ENCODE peak calls at places on chromosome 20, in eight cellular contexts. One of them, this sample, is unnamed.

GRCh38 chr20:32597714-32598113 is 12.6 kb upstream of the NOL4L start:
- DNase-seq in CD4-positive, alpha-beta T cell: no peak
- DNase-seq in IMR-90: no peak
- DNase-seq in EL: no peak
- DNase-seq in brain microvascular endothelial cell: no peak
- DNase-seq in activated CD4-positive, alpha-beta T cell treated with anti-CD3 and anti-CD28 coated beads, Interleukin-2, amount 10 ng/mL, durations not matched to agents 7 days and 5 days: no peak
- DNase-seq in NAMALWA: no peak
- DNase-seq in HCEC 1CT: no peak
- DNase-seq in this sample: no peak

GRCh38 chr20:36543187-36544133 is 2.1 kb downstream of the MYL9 start:
- DNase-seq in HCEC 1CT: peak
- DNase-seq in NAMALWA: no peak
- DNase-seq in EL: peak
- DNase-seq in CD4-positive, alpha-beta T cell: no peak
- DNase-seq in IMR-90: peak
- DNase-seq in activated CD4-positive, alpha-beta T cell treated with anti-CD3 and anti-CD28 coated beads, Interleukin-2, amount 10 ng/mL, durations not matched to agents 7 days and 5 days: no peak
- DNase-seq in brain microvascular endothelial cell: peak
- DNase-seq in this sample: no peak

GRCh38 chr20:48467622-48468021 is 360.2 kb downstream of the PREX1 start:
- DNase-seq in EL: peak
- DNase-seq in HCEC 1CT: no peak
- DNase-seq in brain microvascular endothelial cell: no peak
- DNase-seq in NAMALWA: peak
- DNase-seq in IMR-90: no peak
- DNase-seq in CD4-positive, alpha-beta T cell: no peak
- DNase-seq in activated CD4-positive, alpha-beta T cell treated with anti-CD3 and anti-CD28 coated beads, Interleukin-2, amount 10 ng/mL, durations not matched to agents 7 days and 5 days: peak
- DNase-seq in this sample: peak

GRCh38 chr20:45934046-45934586 is 367 bp upstream of the PCIF1 start:
- DNase-seq in CD4-positive, alpha-beta T cell: no peak
- DNase-seq in HCEC 1CT: peak
- DNase-seq in IMR-90: peak
- DNase-seq in activated CD4-positive, alpha-beta T cell treated with anti-CD3 and anti-CD28 coated beads, Interleukin-2, amount 10 ng/mL, durations not matched to agents 7 days and 5 days: no peak
- DNase-seq in brain microvascular endothelial cell: no peak
- DNase-seq in EL: peak
- DNase-seq in NAMALWA: peak
- DNase-seq in this sample: no peak

GRCh38 chr20:35443003-35443402 is 5.0 kb upstream of the GDF5 start:
- DNase-seq in EL: peak
- DNase-seq in NAMALWA: no peak
- DNase-seq in activated CD4-positive, alpha-beta T cell treated with anti-CD3 and anti-CD28 coated beads, Interleukin-2, amount 10 ng/mL, durations not matched to agents 7 days and 5 days: no peak
- DNase-seq in brain microvascular endothelial cell: peak
- DNase-seq in IMR-90: peak
- DNase-seq in CD4-positive, alpha-beta T cell: no peak
- DNase-seq in HCEC 1CT: peak
- DNase-seq in this sample: no peak

GRCh38 chr20:57092112-57092899 is 174.1 kb downstream of the BMP7 start:
- DNase-seq in activated CD4-positive, alpha-beta T cell treated with anti-CD3 and anti-CD28 coated beads, Interleukin-2, amount 10 ng/mL, durations not matched to agents 7 days and 5 days: peak
- DNase-seq in brain microvascular endothelial cell: peak
- DNase-seq in IMR-90: peak
- DNase-seq in HCEC 1CT: no peak
- DNase-seq in EL: peak
- DNase-seq in NAMALWA: peak
- DNase-seq in CD4-positive, alpha-beta T cell: peak
- DNase-seq in this sample: peak

GRCh38 chr20:24359306-24359705 is 110.1 kb upstream of the SYNDIG1 start:
- DNase-seq in IMR-90: no peak
- DNase-seq in HCEC 1CT: no peak
- DNase-seq in brain microvascular endothelial cell: no peak
- DNase-seq in NAMALWA: no peak
- DNase-seq in activated CD4-positive, alpha-beta T cell treated with anti-CD3 and anti-CD28 coated beads, Interleukin-2, amount 10 ng/mL, durations not matched to agents 7 days and 5 days: no peak
- DNase-seq in CD4-positive, alpha-beta T cell: no peak
- DNase-seq in EL: no peak
- DNase-seq in this sample: no peak

GRCh38 chr20:37893566-37894241 is 9.2 kb upstream of the VSTM2L start:
- DNase-seq in HCEC 1CT: no peak
- DNase-seq in IMR-90: no peak
- DNase-seq in CD4-positive, alpha-beta T cell: no peak
- DNase-seq in activated CD4-positive, alpha-beta T cell treated with anti-CD3 and anti-CD28 coated beads, Interleukin-2, amount 10 ng/mL, durations not matched to agents 7 days and 5 days: no peak
- DNase-seq in EL: no peak
- DNase-seq in brain microvascular endothelial cell: no peak
- DNase-seq in NAMALWA: no peak
- DNase-seq in this sample: no peak

GRCh38 chr20:56554869-56555268 is 21.8 kb downstream of the FAM209B start:
- DNase-seq in EL: peak
- DNase-seq in HCEC 1CT: peak
- DNase-seq in activated CD4-positive, alpha-beta T cell treated with anti-CD3 and anti-CD28 coated beads, Interleukin-2, amount 10 ng/mL, durations not matched to agents 7 days and 5 days: no peak
- DNase-seq in brain microvascular endothelial cell: peak
- DNase-seq in CD4-positive, alpha-beta T cell: no peak
- DNase-seq in NAMALWA: peak
- DNase-seq in IMR-90: peak
- DNase-seq in this sample: peak

GRCh38 chr20:58202039-58202438 is 26.4 kb downstream of the ANKRD60 start:
- DNase-seq in EL: no peak
- DNase-seq in CD4-positive, alpha-beta T cell: no peak
- DNase-seq in IMR-90: no peak
- DNase-seq in activated CD4-positive, alpha-beta T cell treated with anti-CD3 and anti-CD28 coated beads, Interleukin-2, amount 10 ng/mL, durations not matched to agents 7 days and 5 days: no peak
- DNase-seq in NAMALWA: no peak
- DNase-seq in HCEC 1CT: no peak
- DNase-seq in brain microvascular endothelial cell: no peak
- DNase-seq in this sample: no peak

GRCh38 chr20:5831539-5832237 is 81.5 kb downstream of the SHLD1 start:
- DNase-seq in activated CD4-positive, alpha-beta T cell treated with anti-CD3 and anti-CD28 coated beads, Interleukin-2, amount 10 ng/mL, durations not matched to agents 7 days and 5 days: no peak
- DNase-seq in EL: no peak
- DNase-seq in HCEC 1CT: no peak
- DNase-seq in brain microvascular endothelial cell: no peak
- DNase-seq in IMR-90: no peak
- DNase-seq in NAMALWA: no peak
- DNase-seq in CD4-positive, alpha-beta T cell: no peak
- DNase-seq in this sample: no peak

GRCh38 chr20:10357974-10358373 is 76.0 kb downstream of the MKKS start:
- DNase-seq in CD4-positive, alpha-beta T cell: no peak
- DNase-seq in brain microvascular endothelial cell: no peak
- DNase-seq in HCEC 1CT: peak
- DNase-seq in IMR-90: peak
- DNase-seq in activated CD4-positive, alpha-beta T cell treated with anti-CD3 and anti-CD28 coated beads, Interleukin-2, amount 10 ng/mL, durations not matched to agents 7 days and 5 days: no peak
- DNase-seq in NAMALWA: peak
- DNase-seq in EL: peak
- DNase-seq in this sample: no peak

GRCh38 chr20:7704021-7704420 is 236.2 kb downstream of the HAO1 start:
- DNase-seq in HCEC 1CT: no peak
- DNase-seq in CD4-positive, alpha-beta T cell: no peak
- DNase-seq in EL: no peak
- DNase-seq in brain microvascular endothelial cell: no peak
- DNase-seq in IMR-90: no peak
- DNase-seq in activated CD4-positive, alpha-beta T cell treated with anti-CD3 and anti-CD28 coated beads, Interleukin-2, amount 10 ng/mL, durations not matched to agents 7 days and 5 days: no peak
- DNase-seq in NAMALWA: no peak
- DNase-seq in this sample: no peak

GRCh38 chr20:4592316-4593148 is 129.2 kb upstream of the PRND start:
- DNase-seq in brain microvascular endothelial cell: no peak
- DNase-seq in CD4-positive, alpha-beta T cell: peak
- DNase-seq in NAMALWA: peak
- DNase-seq in activated CD4-positive, alpha-beta T cell treated with anti-CD3 and anti-CD28 coated beads, Interleukin-2, amount 10 ng/mL, durations not matched to agents 7 days and 5 days: peak
- DNase-seq in EL: peak
- DNase-seq in IMR-90: no peak
- DNase-seq in HCEC 1CT: peak
- DNase-seq in this sample: peak

GRCh38 chr20:38001173-38001875 is 31.9 kb downstream of the TTI1 start:
- DNase-seq in brain microvascular endothelial cell: peak
- DNase-seq in EL: peak
- DNase-seq in HCEC 1CT: peak
- DNase-seq in IMR-90: peak
- DNase-seq in CD4-positive, alpha-beta T cell: no peak
- DNase-seq in activated CD4-positive, alpha-beta T cell treated with anti-CD3 and anti-CD28 coated beads, Interleukin-2, amount 10 ng/mL, durations not matched to agents 7 days and 5 days: no peak
- DNase-seq in NAMALWA: no peak
- DNase-seq in this sample: no peak

GRCh38 chr20:24977336-24977735 is 15.2 kb downstream of the APMAP start:
- DNase-seq in IMR-90: no peak
- DNase-seq in activated CD4-positive, alpha-beta T cell treated with anti-CD3 and anti-CD28 coated beads, Interleukin-2, amount 10 ng/mL, durations not matched to agents 7 days and 5 days: no peak
- DNase-seq in NAMALWA: no peak
- DNase-seq in EL: no peak
- DNase-seq in HCEC 1CT: no peak
- DNase-seq in brain microvascular endothelial cell: no peak
- DNase-seq in CD4-positive, alpha-beta T cell: no peak
- DNase-seq in this sample: no peak

GRCh38 chr20:54629632-54630031 is 154.2 kb downstream of the DOK5 start:
- DNase-seq in EL: no peak
- DNase-seq in activated CD4-positive, alpha-beta T cell treated with anti-CD3 and anti-CD28 coated beads, Interleukin-2, amount 10 ng/mL, durations not matched to agents 7 days and 5 days: no peak
- DNase-seq in NAMALWA: no peak
- DNase-seq in HCEC 1CT: no peak
- DNase-seq in brain microvascular endothelial cell: no peak
- DNase-seq in IMR-90: no peak
- DNase-seq in CD4-positive, alpha-beta T cell: no peak
- DNase-seq in this sample: no peak

GRCh38 chr20:52454660-52455059 is 263.1 kb upstream of the ZFP64 start:
- DNase-seq in activated CD4-positive, alpha-beta T cell treated with anti-CD3 and anti-CD28 coated beads, Interleukin-2, amount 10 ng/mL, durations not matched to agents 7 days and 5 days: no peak
- DNase-seq in EL: peak
- DNase-seq in HCEC 1CT: peak
- DNase-seq in CD4-positive, alpha-beta T cell: no peak
- DNase-seq in IMR-90: peak
- DNase-seq in NAMALWA: no peak
- DNase-seq in brain microvascular endothelial cell: peak
- DNase-seq in this sample: no peak

GRCh38 chr20:53707341-53708102 is 113.9 kb upstream of the ZNF217 start:
- DNase-seq in brain microvascular endothelial cell: peak
- DNase-seq in EL: peak
- DNase-seq in CD4-positive, alpha-beta T cell: no peak
- DNase-seq in HCEC 1CT: peak
- DNase-seq in IMR-90: peak
- DNase-seq in activated CD4-positive, alpha-beta T cell treated with anti-CD3 and anti-CD28 coated beads, Interleukin-2, amount 10 ng/mL, durations not matched to agents 7 days and 5 days: no peak
- DNase-seq in NAMALWA: peak
- DNase-seq in this sample: no peak

GRCh38 chr20:50673146-50673830 is 18.1 kb downstream of the RIPOR3 start:
- DNase-seq in CD4-positive, alpha-beta T cell: no peak
- DNase-seq in EL: no peak
- DNase-seq in activated CD4-positive, alpha-beta T cell treated with anti-CD3 and anti-CD28 coated beads, Interleukin-2, amount 10 ng/mL, durations not matched to agents 7 days and 5 days: no peak
- DNase-seq in IMR-90: no peak
- DNase-seq in brain microvascular endothelial cell: no peak
- DNase-seq in NAMALWA: no peak
- DNase-seq in HCEC 1CT: no peak
- DNase-seq in this sample: no peak

GRCh38 chr20:11080010-11080409 is 406.2 kb upstream of the JAG1 start:
- DNase-seq in NAMALWA: no peak
- DNase-seq in activated CD4-positive, alpha-beta T cell treated with anti-CD3 and anti-CD28 coated beads, Interleukin-2, amount 10 ng/mL, durations not matched to agents 7 days and 5 days: no peak
- DNase-seq in brain microvascular endothelial cell: no peak
- DNase-seq in HCEC 1CT: no peak
- DNase-seq in CD4-positive, alpha-beta T cell: no peak
- DNase-seq in EL: no peak
- DNase-seq in IMR-90: peak
- DNase-seq in this sample: no peak

GRCh38 chr20:45995213-45996097 is 13.3 kb upstream of the MMP9 start:
- DNase-seq in activated CD4-positive, alpha-beta T cell treated with anti-CD3 and anti-CD28 coated beads, Interleukin-2, amount 10 ng/mL, durations not matched to agents 7 days and 5 days: no peak
- DNase-seq in NAMALWA: no peak
- DNase-seq in brain microvascular endothelial cell: no peak
- DNase-seq in EL: no peak
- DNase-seq in CD4-positive, alpha-beta T cell: no peak
- DNase-seq in IMR-90: no peak
- DNase-seq in HCEC 1CT: no peak
- DNase-seq in this sample: no peak

GRCh38 chr20:371755-372542 is 8.6 kb upstream of the TRIB3 start:
- DNase-seq in EL: peak
- DNase-seq in brain microvascular endothelial cell: peak
- DNase-seq in IMR-90: peak
- DNase-seq in activated CD4-positive, alpha-beta T cell treated with anti-CD3 and anti-CD28 coated beads, Interleukin-2, amount 10 ng/mL, durations not matched to agents 7 days and 5 days: no peak
- DNase-seq in CD4-positive, alpha-beta T cell: no peak
- DNase-seq in NAMALWA: no peak
- DNase-seq in HCEC 1CT: peak
- DNase-seq in this sample: no peak

GRCh38 chr20:41374568-41374920 is 7.9 kb upstream of the EMILIN3 start:
- DNase-seq in NAMALWA: no peak
- DNase-seq in activated CD4-positive, alpha-beta T cell treated with anti-CD3 and anti-CD28 coated beads, Interleukin-2, amount 10 ng/mL, durations not matched to agents 7 days and 5 days: no peak
- DNase-seq in CD4-positive, alpha-beta T cell: no peak
- DNase-seq in EL: no peak
- DNase-seq in HCEC 1CT: no peak
- DNase-seq in IMR-90: no peak
- DNase-seq in brain microvascular endothelial cell: no peak
- DNase-seq in this sample: no peak

GRCh38 chr20:44247131-44247571 is at the start of gene GDAP1L1:
- DNase-seq in NAMALWA: no peak
- DNase-seq in EL: no peak
- DNase-seq in HCEC 1CT: no peak
- DNase-seq in activated CD4-positive, alpha-beta T cell treated with anti-CD3 and anti-CD28 coated beads, Interleukin-2, amount 10 ng/mL, durations not matched to agents 7 days and 5 days: no peak
- DNase-seq in brain microvascular endothelial cell: no peak
- DNase-seq in IMR-90: no peak
- DNase-seq in CD4-positive, alpha-beta T cell: no peak
- DNase-seq in this sample: no peak

GRCh38 chr20:63825331-63826118 is 5.5 kb downstream of the ZBTB46 start:
- DNase-seq in CD4-positive, alpha-beta T cell: no peak
- DNase-seq in IMR-90: no peak
- DNase-seq in NAMALWA: no peak
- DNase-seq in EL: no peak
- DNase-seq in activated CD4-positive, alpha-beta T cell treated with anti-CD3 and anti-CD28 coated beads, Interleukin-2, amount 10 ng/mL, durations not matched to agents 7 days and 5 days: no peak
- DNase-seq in HCEC 1CT: no peak
- DNase-seq in brain microvascular endothelial cell: no peak
- DNase-seq in this sample: no peak

GRCh38 chr20:24616258-24617079 is 147.0 kb downstream of the SYNDIG1 start:
- DNase-seq in HCEC 1CT: no peak
- DNase-seq in NAMALWA: no peak
- DNase-seq in IMR-90: no peak
- DNase-seq in brain microvascular endothelial cell: no peak
- DNase-seq in CD4-positive, alpha-beta T cell: no peak
- DNase-seq in EL: no peak
- DNase-seq in activated CD4-positive, alpha-beta T cell treated with anti-CD3 and anti-CD28 coated beads, Interleukin-2, amount 10 ng/mL, durations not matched to agents 7 days and 5 days: no peak
- DNase-seq in this sample: no peak

GRCh38 chr20:1381753-1382591 is 10.9 kb downstream of the FKBP1A start:
- DNase-seq in NAMALWA: no peak
- DNase-seq in HCEC 1CT: no peak
- DNase-seq in activated CD4-positive, alpha-beta T cell treated with anti-CD3 and anti-CD28 coated beads, Interleukin-2, amount 10 ng/mL, durations not matched to agents 7 days and 5 days: no peak
- DNase-seq in CD4-positive, alpha-beta T cell: no peak
- DNase-seq in EL: no peak
- DNase-seq in brain microvascular endothelial cell: no peak
- DNase-seq in IMR-90: peak
- DNase-seq in this sample: no peak

This sample was measured in activated CD4-positive, alpha-beta memory T cell treated with anti-CD3 and anti-CD28 coated beads, Interleukin-2, amount 10 ng/mL, durations not matched to agents 7 days and 5 days.